ENCODE peak calls at places on chromosomes 16 and 17, in five cellular contexts. T is H1, Q is mesendoderm, H is mesenchymal stem cell, M is neuronal stem cell. N is an unnamed sample.

GRCh38 chr17:36851230-36851629 is 86.0 kb upstream of the LHX1 start:
- DNase-seq in T (no peak), Q (no peak), H (peak), M (no peak), N (peak)

GRCh38 chr17:75835315-75835987 is 8.8 kb downstream of the UNC13D start:
- DNase-seq in H (no peak), T (no peak), M (no peak), Q (no peak), N (no peak)

GRCh38 chr16:50627419-50627818 is 53.7 kb downstream of the SNX20 start:
- DNase-seq in H (no peak), M (no peak), Q (peak), T (no peak), N (no peak)

GRCh38 chr17:67891481-67892119 is 66.3 kb downstream of the BPTF start:
- DNase-seq in Q (peak), M (no peak), T (no peak), H (peak), N (peak)

GRCh38 chr17:59342681-59343127 is 11.2 kb downstream of the YPEL2 start:
- DNase-seq in M (no peak), H (no peak), Q (no peak), T (no peak), N (no peak)

GRCh38 chr16:79089735-79090284 is 510.7 kb downstream of the MAF start:
- DNase-seq in Q (no peak), T (no peak), H (no peak), M (no peak), N (no peak)

GRCh38 chr17:7098802-7099459 is 15.7 kb downstream of the ASGR2 start:
- DNase-seq in Q (no peak), H (no peak), M (no peak), T (no peak), N (no peak)

GRCh38 chr16:83830769-83831450 is 23.1 kb downstream of the HSBP1 start:
- DNase-seq in T (no peak), H (no peak), Q (no peak), M (no peak), N (no peak)

GRCh38 chr16:47258874-47259461 is 115.2 kb upstream of the NETO2 start:
- DNase-seq in H (peak), T (no peak), Q (peak), M (no peak), N (peak)

GRCh38 chr16:17340804-17341203 is 130.0 kb downstream of the XYLT1 start:
- DNase-seq in Q (no peak), H (no peak), T (no peak), M (no peak), N (no peak)

GRCh38 chr17:2475056-2475455 is 36.6 kb downstream of the METTL16 start:
- DNase-seq in H (no peak), T (no peak), Q (no peak), M (no peak), N (no peak)
- H2BK15ac ChIP-seq in H (no peak), T (no peak), Q (no peak), M (no peak), N (no peak)

DNA sequence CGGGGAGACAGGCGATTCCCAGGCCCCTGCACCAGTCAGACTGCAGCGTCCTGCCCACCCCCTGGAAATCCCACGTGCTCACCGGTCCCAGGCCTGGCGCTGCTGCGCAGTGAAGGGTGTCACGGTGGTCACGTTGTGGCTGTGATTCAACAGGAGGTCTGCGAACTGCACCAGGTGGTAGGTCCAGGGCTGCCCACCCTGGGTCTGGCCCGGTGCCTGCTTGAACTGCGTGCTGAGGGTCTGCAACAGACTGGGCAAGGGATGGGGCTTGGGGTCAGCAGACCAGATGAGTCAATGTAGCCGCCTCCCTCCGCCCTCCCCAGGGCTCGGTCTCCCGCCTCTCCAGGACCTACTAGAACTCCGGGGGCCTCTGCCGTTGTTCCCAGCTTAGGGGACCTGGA is 7.1 kb downstream of the MYBBP1A start:
- DNase-seq in T (no peak), M (no peak), Q (no peak), H (no peak), N (no peak)
- H3K4me3 ChIP-seq in T (no peak), M (no peak), Q (no peak), H (no peak), N (no peak)

GRCh38 chr16:69132424-69133252 is at the start of the genes CHTF8 and UTP4:
- DNase-seq in M (peak), H (peak), T (no peak), Q (peak), N (peak)
- H2BK15ac ChIP-seq in M (peak), H (peak), T (no peak), Q (no peak), N (no peak)

DNA sequence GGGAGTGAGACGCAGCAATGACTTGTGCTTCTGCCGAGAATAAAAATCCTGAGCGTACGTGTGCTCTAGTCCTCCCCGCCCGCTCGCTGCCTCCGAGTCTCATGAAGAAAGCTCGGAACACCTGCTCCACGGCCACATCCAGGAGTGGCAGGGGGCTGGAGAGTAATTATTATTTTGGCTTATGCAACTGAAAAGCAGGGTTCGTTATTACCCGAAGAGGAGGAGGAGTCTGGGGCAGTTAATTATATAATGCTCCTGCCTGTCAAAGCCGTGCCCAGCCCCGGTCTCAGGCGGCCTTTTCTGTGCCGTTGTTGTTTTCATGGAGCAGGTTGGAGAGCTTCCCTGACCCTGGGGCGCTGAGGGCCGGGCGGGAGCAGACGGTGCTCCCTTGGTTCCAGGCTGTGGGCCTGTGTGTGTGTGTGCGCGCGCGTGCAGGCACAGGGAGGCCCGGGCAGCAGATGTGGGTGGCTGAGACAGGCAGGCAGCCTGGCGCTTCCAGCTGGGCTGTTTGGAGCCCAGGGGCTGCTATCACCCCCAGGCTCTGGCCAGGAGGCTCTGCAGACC is 2.3 kb downstream of the JPH3 start:
- DNase-seq in Q (no peak), M (no peak), H (no peak), T (no peak), N (no peak)
- H3K4me3 ChIP-seq in Q (no peak), M (no peak), H (no peak), T (peak), N (no peak)

DNA sequence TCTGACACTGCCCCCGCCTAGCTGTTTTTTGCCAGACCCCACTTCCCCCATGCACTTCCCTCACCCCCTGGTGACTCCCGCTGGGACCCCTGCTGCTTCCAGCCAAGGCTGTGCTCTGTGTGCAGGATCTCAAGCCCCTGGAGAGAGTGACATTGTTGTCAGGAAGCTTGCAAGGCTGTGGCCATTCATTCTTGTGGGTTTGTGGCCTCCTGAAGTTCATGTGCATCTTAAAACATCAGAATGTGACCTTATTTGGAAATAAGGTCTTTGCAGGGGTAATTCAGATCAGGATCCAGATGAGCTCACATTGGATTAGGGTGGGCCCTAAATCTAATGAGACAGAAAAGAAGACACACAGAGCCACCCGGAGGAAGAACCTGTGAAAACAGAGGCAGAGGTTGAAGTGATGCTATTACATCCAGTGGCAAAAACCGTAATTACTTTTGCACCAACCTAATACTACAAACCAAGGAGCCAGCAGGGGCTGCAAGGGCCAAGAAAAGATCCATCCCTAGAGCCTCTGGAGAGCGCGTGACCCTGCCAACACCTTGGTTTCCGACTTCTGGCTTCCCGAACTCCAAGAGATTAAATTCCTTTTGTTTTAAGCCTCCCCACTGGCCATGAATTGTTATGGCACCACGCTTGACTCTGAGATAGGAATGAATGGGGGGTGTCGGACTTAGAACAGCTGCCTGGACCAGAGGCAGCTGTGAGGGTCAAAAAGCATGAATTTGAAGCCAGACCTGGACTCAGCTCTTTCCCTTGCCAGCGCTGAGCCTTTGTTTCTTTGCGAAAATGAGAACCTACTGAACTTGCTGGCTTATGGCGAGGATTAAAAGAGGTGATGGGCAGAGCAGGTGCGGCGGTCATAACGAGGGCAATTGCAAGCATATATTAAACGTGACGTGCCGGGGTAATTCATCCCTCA is 75.5 kb downstream of the BMERB1 start:
- DNase-seq in Q (peak), T (peak), H (peak), M (no peak), N (peak)
- H2BK15ac ChIP-seq in Q (no peak), T (no peak), H (no peak), M (no peak), N (peak)

GRCh38 chr17:41930009-41930832 is at the start of gene ODAD4:
- DNase-seq in M (peak), Q (peak), H (peak), T (peak), N (peak)

GRCh38 chr17:41937970-41938851 is 7.8 kb downstream of the ODAD4 start:
- DNase-seq in M (no peak), Q (no peak), H (no peak), T (no peak), N (no peak)

GRCh38 chr17:41939044-41939695 is 8.8 kb downstream of the ODAD4 start:
- DNase-seq in H (no peak), M (no peak), Q (no peak), T (no peak), N (no peak)

GRCh38 chr17:41932821-41933389 is 2.5 kb downstream of the ODAD4 start:
- DNase-seq in T (no peak), Q (no peak), H (no peak), M (no peak), N (no peak)

GRCh38 chr17:41935641-41936040 is 5.2 kb downstream of the ODAD4 start:
- DNase-seq in H (no peak), Q (no peak), T (no peak), M (no peak), N (no peak)
- H3K4me3 ChIP-seq in H (no peak), Q (no peak), T (no peak), M (no peak), N (no peak)

GRCh38 chr17:29155235-29155965 is 24.8 kb downstream of the MYO18A start:
- DNase-seq in H (peak), T (no peak), Q (peak), M (no peak), N (peak)

GRCh38 chr17:29154516-29155234 is 25.5 kb downstream of the MYO18A start:
- DNase-seq in H (no peak), M (no peak), T (no peak), Q (no peak), N (no peak)

GRCh38 chr17:29156781-29157180 is 23.4 kb downstream of the MYO18A start:
- DNase-seq in Q (no peak), H (no peak), T (no peak), M (no peak), N (no peak)

GRCh38 chr17:29157310-29157709 is 22.9 kb downstream of the MYO18A start:
- DNase-seq in T (no peak), Q (no peak), M (no peak), H (no peak), N (no peak)

GRCh38 chr17:29155966-29156338 is 24.2 kb downstream of the MYO18A start:
- DNase-seq in H (peak), T (no peak), M (no peak), Q (peak), N (peak)
- H2BK15ac ChIP-seq in H (peak), T (peak), M (peak), Q (no peak), N (peak)

GRCh38 chr17:14513835-14514234 is 213.0 kb downstream of the HS3ST3B1 start:
- DNase-seq in T (no peak), H (no peak), Q (peak), M (no peak), N (no peak)
- H3K4me3 ChIP-seq in T (no peak), H (no peak), Q (no peak), M (no peak), N (no peak)